ENCODE peak calls at places on chromosomes 12 and 14, in eight cellular contexts. U, G, Q, O, D, K, F and Y are unnamed samples.

GRCh38 chr12:75892779-75893408 is 138.7 kb downstream of the PHLDA1 start:
- DNase-seq in U (no peak), G (peak; percentile 59), Q (peak; percentile 11), O (no peak), D (peak; percentile 30), K (peak; percentile 96), F (no peak), Y (no peak)

GRCh38 chr12:58314610-58315009 is 373.2 kb downstream of the ATP23 start:
- DNase-seq in U (no peak), G (peak; percentile 28), Q (no peak), O (no peak), D (no peak), K (peak; percentile 89), F (no peak), Y (no peak)

GRCh38 chr12:47737936-47738335 is 12.6 kb upstream of the ENDOU start:
- DNase-seq in U (no peak), G (no peak), Q (no peak), O (no peak), D (no peak), K (no peak), F (no peak), Y (no peak)

GRCh38 chr12:99232324-99232723 is 415.2 kb upstream of the GARIN6 start:
- DNase-seq in U (no peak), G (no peak), Q (no peak), O (no peak), D (no peak), K (no peak), F (no peak), Y (no peak)

GRCh38 chr12:16350682-16351081 is 3.2 kb downstream of the MGST1 start:
- DNase-seq in U (no peak), G (peak; percentile 97), Q (peak; percentile 95), O (no peak), D (peak; percentile 68), K (peak; percentile 97), F (no peak), Y (no peak)

GRCh38 chr14:24042733-24043132 is 9.1 kb upstream of the CARMIL3 start:
- DNase-seq in U (no peak), G (peak; percentile 9), Q (no peak), O (no peak), D (no peak), K (no peak), F (no peak), Y (no peak)

GRCh38 chr12:88334271-88334670 is 192.2 kb downstream of the TMTC3 start:
- DNase-seq in U (no peak), G (peak; percentile 27), Q (peak; percentile 82), O (no peak), D (peak; percentile 36), K (peak; percentile 85), F (no peak), Y (no peak)

GRCh38 chr14:100780646-100781355 is 45.1 kb upstream of the MEG3 start:
- DNase-seq in U (peak; percentile 15), G (no peak), Q (no peak), O (no peak), D (no peak), K (no peak), F (no peak), Y (no peak)

GRCh38 chr12:18811268-18811667 is 73.3 kb downstream of the CAPZA3 start:
- DNase-seq in U (no peak), G (peak; percentile 38), Q (no peak), O (no peak), D (no peak), K (no peak), F (no peak), Y (no peak)

GRCh38 chr14:39396448-39396847 is 35.8 kb downstream of the FBXO33 start:
- DNase-seq in U (no peak), G (peak; percentile 30), Q (no peak), O (no peak), D (no peak), K (peak; percentile 20), F (no peak), Y (no peak)

GRCh38 chr12:78155546-78155945 is 324.9 kb downstream of the NAV3 start:
- DNase-seq in U (no peak), G (no peak), Q (peak; percentile 63), O (no peak), D (no peak), K (peak; percentile 7), F (no peak), Y (no peak)

GRCh38 chr12:111393700-111394275 is 11.9 kb upstream of the SH2B3 start:
- DNase-seq in U (no peak), G (no peak), Q (peak; percentile 34), O (no peak), D (no peak), K (no peak), F (no peak), Y (no peak)

GRCh38 chr14:72663956-72664650 is 229.8 kb downstream of the DPF3 start:
- DNase-seq in U (no peak), G (peak; percentile 50), Q (peak; percentile 28), O (no peak), D (no peak), K (peak; percentile 78), F (no peak), Y (no peak)

GRCh38 chr14:54138024-54138353 is 181.4 kb upstream of the BMP4 start:
- DNase-seq in U (no peak), G (peak; percentile 32), Q (peak; percentile 48), O (no peak), D (no peak), K (no peak), F (no peak), Y (no peak)

GRCh38 chr12:8603858-8604257 is 8.8 kb downstream of the AICDA start:
- DNase-seq in U (peak; percentile 40), G (no peak), Q (no peak), O (no peak), D (no peak), K (no peak), F (no peak), Y (no peak)

GRCh38 chr12:13275366-13275765 is 78.8 kb downstream of the EMP1 start:
- DNase-seq in U (no peak), G (no peak), Q (no peak), O (peak; percentile 23), D (no peak), K (no peak), F (no peak), Y (no peak)

GRCh38 chr14:61611880-61612630 is 83.3 kb upstream of the HIF1A start:
- DNase-seq in U (no peak), G (no peak), Q (no peak), O (no peak), D (no peak), K (peak; percentile 46), F (no peak), Y (no peak)

GRCh38 chr12:19012965-19013364 is 116.6 kb upstream of the PLEKHA5 start:
- DNase-seq in U (no peak), G (no peak), Q (peak; percentile 39), O (no peak), D (no peak), K (peak; percentile 21), F (peak; percentile 81), Y (no peak)

GRCh38 chr12:95774311-95775045 is 16.1 kb downstream of the NTN4 start:
- DNase-seq in U (no peak), G (peak; percentile 93), Q (peak; percentile 64), O (no peak), D (no peak), K (peak; percentile 86), F (no peak), Y (no peak)

GRCh38 chr12:15208140-15208539 is 13.1 kb downstream of the RERG start:
- DNase-seq in U (no peak), G (peak; percentile 34), Q (no peak), O (no peak), D (peak; percentile 4), K (no peak), F (no peak), Y (no peak)

GRCh38 chr12:89084751-89085150 is 267.6 kb downstream of the DUSP6 start:
- DNase-seq in U (no peak), G (peak; percentile 40), Q (no peak), O (no peak), D (no peak), K (peak; percentile 55), F (no peak), Y (no peak)

GRCh38 chr12:98595152-98595988 is 1.9 kb downstream of the SLC25A3 start:
- DNase-seq in U (no peak), G (peak; percentile 84), Q (peak; percentile 70), O (no peak), D (no peak), K (peak; percentile 81), F (peak; percentile 48), Y (no peak)

GRCh38 chr12:112219195-112219594 is 93.8 kb downstream of the TRAFD1 start:
- DNase-seq in U (peak; percentile 62), G (no peak), Q (no peak), O (no peak), D (no peak), K (peak; percentile 9), F (no peak), Y (no peak)

GRCh38 chr12:26238341-26239126 is 43.2 kb downstream of the SSPN start:
- DNase-seq in U (no peak), G (peak; percentile 88), Q (peak; percentile 19), O (no peak), D (no peak), K (peak; percentile 80), F (no peak), Y (no peak)

GRCh38 chr12:6219980-6220379 is 19.8 kb downstream of the CD9 start:
- DNase-seq in U (peak; percentile 70), G (no peak), Q (no peak), O (no peak), D (no peak), K (no peak), F (no peak), Y (no peak)

GRCh38 chr14:62213516-62213915 is 451.3 kb downstream of the SNAPC1 start:
- DNase-seq in U (no peak), G (peak; percentile 79), Q (peak; percentile 2), O (no peak), D (no peak), K (peak; percentile 90), F (no peak), Y (no peak)

GRCh38 chr14:101426466-101426865 is 134.8 kb upstream of the DIO3 start:
- DNase-seq in U (no peak), G (no peak), Q (no peak), O (no peak), D (no peak), K (peak; percentile 33), F (no peak), Y (no peak)

GRCh38 chr14:70886421-70887206 is 20.6 kb upstream of the PCNX1 start:
- DNase-seq in U (no peak), G (no peak), Q (no peak), O (no peak), D (no peak), K (no peak), F (peak; percentile 36), Y (peak; percentile 61)

GRCh38 chr14:102540310-102541028 is 30.9 kb upstream of the ANKRD9 start:
- DNase-seq in U (no peak), G (no peak), Q (no peak), O (peak; percentile 26), D (no peak), K (peak; percentile 38), F (no peak), Y (no peak)

GRCh38 chr14:25009891-25010290 is 40.1 kb downstream of the STXBP6 start:
- DNase-seq in U (no peak), G (peak; percentile 81), Q (no peak), O (no peak), D (no peak), K (peak; percentile 87), F (no peak), Y (no peak)

GRCh38 chr12:123139926-123140674 is 10.8 kb downstream of the PITPNM2 start:
- DNase-seq in U (no peak), G (peak; percentile 37), Q (peak; percentile 15), O (peak; percentile 22), D (peak; percentile 33), K (peak; percentile 61), F (no peak), Y (no peak)

GRCh38 chr14:70821916-70822705 is 12.8 kb upstream of the MAP3K9 start:
- DNase-seq in U (peak; percentile 60), G (peak; percentile 30), Q (peak; percentile 41), O (no peak), D (peak; percentile 36), K (peak; percentile 66), F (peak; percentile 45), Y (peak; percentile 43)

GRCh38 chr12:122851820-122852219 is 16.6 kb downstream of the HIP1R start:
- DNase-seq in U (no peak), G (peak; percentile 86), Q (peak; percentile 94), O (no peak), D (no peak), K (peak; percentile 89), F (no peak), Y (no peak)

GRCh38 chr14:67411820-67412421 is at the start of gene PLEK2:
- DNase-seq in U (no peak), G (peak; percentile 27), Q (peak; percentile 86), O (peak; percentile 72), D (peak; percentile 90), K (peak; percentile 42), F (peak; percentile 95), Y (no peak)